ENCODE peak calls at places on chromosomes 4 and X, in seven cellular contexts. One of them, this sample, is unnamed.
A peak's percentile ranks its signal among the peaks of the same experiment; 100 is the strongest.

GRCh38 chr4:185738038-185738552 is 73.9 kb downstream of the SORBS2 start:
- DNase-seq in suprapubic skin: no peak
- DNase-seq in H1: no peak
- DNase-seq in SK-N-SH: no peak
- DNase-seq in stomach: no peak
- DNase-seq in transverse colon: no peak
- DNase-seq in K562: no peak
- DNase-seq in this sample: no peak

GRCh38 chr4:26406346-26406975 is 83.8 kb downstream of the CCKAR start:
- DNase-seq in suprapubic skin: no peak
- DNase-seq in H1: no peak
- DNase-seq in SK-N-SH: no peak
- DNase-seq in stomach: no peak
- DNase-seq in transverse colon: no peak
- DNase-seq in K562: no peak
- DNase-seq in this sample: no peak

GRCh38 chrX:49071877-49072711 is 1.7 kb downstream of the PRAF2 start:
- DNase-seq in suprapubic skin: no peak
- DNase-seq in H1: peak; percentile 60
- DNase-seq in SK-N-SH: peak; percentile 71
- DNase-seq in stomach: peak; percentile 87
- DNase-seq in transverse colon: peak; percentile 55
- DNase-seq in K562: peak; percentile 31
- DNase-seq in this sample: no peak

GRCh38 chrX:117701050-117701449 is 415.6 kb downstream of the KLHL13 start:
- DNase-seq in suprapubic skin: no peak
- DNase-seq in H1: no peak
- DNase-seq in SK-N-SH: no peak
- DNase-seq in stomach: no peak
- DNase-seq in transverse colon: no peak
- DNase-seq in K562: no peak
- DNase-seq in this sample: no peak

GRCh38 chrX:39149761-39150160 is 348.5 kb downstream of the MID1IP1 start:
- DNase-seq in suprapubic skin: peak; percentile 84
- DNase-seq in H1: peak; percentile 83
- DNase-seq in SK-N-SH: no peak
- DNase-seq in stomach: peak; percentile 80
- DNase-seq in transverse colon: peak; percentile 75
- DNase-seq in K562: peak; percentile 49
- DNase-seq in this sample: peak; percentile 90

GRCh38 chr4:3708103-3708510 is 58.1 kb upstream of the ADRA2C start:
- DNase-seq in suprapubic skin: peak; percentile 77
- DNase-seq in H1: no peak
- DNase-seq in SK-N-SH: no peak
- DNase-seq in stomach: no peak
- DNase-seq in transverse colon: no peak
- DNase-seq in K562: no peak
- DNase-seq in this sample: peak; percentile 73

GRCh38 chrX:68784816-68785215 is 44.0 kb upstream of the EFNB1 start:
- DNase-seq in suprapubic skin: no peak
- DNase-seq in H1: no peak
- DNase-seq in SK-N-SH: no peak
- DNase-seq in stomach: no peak
- DNase-seq in transverse colon: no peak
- DNase-seq in K562: no peak
- DNase-seq in this sample: no peak

GRCh38 chr4:11402192-11402591 is 26.5 kb downstream of the HS3ST1 start:
- DNase-seq in suprapubic skin: no peak
- DNase-seq in H1: no peak
- DNase-seq in SK-N-SH: no peak
- DNase-seq in stomach: no peak
- DNase-seq in transverse colon: no peak
- DNase-seq in K562: no peak
- DNase-seq in this sample: no peak

GRCh38 chr4:16264798-16265197 is 38.5 kb upstream of the TAPT1 start:
- DNase-seq in suprapubic skin: no peak
- DNase-seq in H1: no peak
- DNase-seq in SK-N-SH: peak; percentile 49
- DNase-seq in stomach: no peak
- DNase-seq in transverse colon: no peak
- DNase-seq in K562: no peak
- DNase-seq in this sample: no peak

GRCh38 chr4:123520376-123520775 is 123.8 kb downstream of the SPRY1 start:
- DNase-seq in suprapubic skin: no peak
- DNase-seq in H1: no peak
- DNase-seq in SK-N-SH: no peak
- DNase-seq in stomach: no peak
- DNase-seq in transverse colon: no peak
- DNase-seq in K562: no peak
- DNase-seq in this sample: no peak

GRCh38 chr4:185019451-185020292 is 1.4 kb downstream of the HELT start:
- DNase-seq in suprapubic skin: no peak
- DNase-seq in H1: no peak
- DNase-seq in SK-N-SH: peak; percentile 49
- DNase-seq in stomach: no peak
- DNase-seq in transverse colon: no peak
- DNase-seq in K562: no peak
- DNase-seq in this sample: no peak

GRCh38 chr4:21801661-21802355 is 146.8 kb downstream of the KCNIP4 start:
- DNase-seq in suprapubic skin: no peak
- DNase-seq in H1: no peak
- DNase-seq in SK-N-SH: no peak
- DNase-seq in stomach: no peak
- DNase-seq in transverse colon: no peak
- DNase-seq in K562: no peak
- DNase-seq in this sample: no peak

GRCh38 chr4:136183513-136183912 is 1348.8 kb downstream of the PCDH18 start:
- DNase-seq in suprapubic skin: no peak
- DNase-seq in H1: no peak
- DNase-seq in SK-N-SH: no peak
- DNase-seq in stomach: no peak
- DNase-seq in transverse colon: no peak
- DNase-seq in K562: no peak
- DNase-seq in this sample: no peak

GRCh38 chr4:110041742-110042141 is 129.1 kb downstream of the EGF start:
- DNase-seq in suprapubic skin: no peak
- DNase-seq in H1: no peak
- DNase-seq in SK-N-SH: no peak
- DNase-seq in stomach: no peak
- DNase-seq in transverse colon: no peak
- DNase-seq in K562: no peak
- DNase-seq in this sample: no peak

GRCh38 chr4:29309050-29309449 is 1411.1 kb upstream of the PCDH7 start:
- DNase-seq in suprapubic skin: no peak
- DNase-seq in H1: no peak
- DNase-seq in SK-N-SH: no peak
- DNase-seq in stomach: no peak
- DNase-seq in transverse colon: no peak
- DNase-seq in K562: no peak
- DNase-seq in this sample: no peak

GRCh38 chrX:9867753-9868152 is 81.5 kb downstream of the SHROOM2 start:
- DNase-seq in suprapubic skin: no peak
- DNase-seq in H1: no peak
- DNase-seq in SK-N-SH: no peak
- DNase-seq in stomach: no peak
- DNase-seq in transverse colon: no peak
- DNase-seq in K562: no peak
- DNase-seq in this sample: no peak

DNA sequence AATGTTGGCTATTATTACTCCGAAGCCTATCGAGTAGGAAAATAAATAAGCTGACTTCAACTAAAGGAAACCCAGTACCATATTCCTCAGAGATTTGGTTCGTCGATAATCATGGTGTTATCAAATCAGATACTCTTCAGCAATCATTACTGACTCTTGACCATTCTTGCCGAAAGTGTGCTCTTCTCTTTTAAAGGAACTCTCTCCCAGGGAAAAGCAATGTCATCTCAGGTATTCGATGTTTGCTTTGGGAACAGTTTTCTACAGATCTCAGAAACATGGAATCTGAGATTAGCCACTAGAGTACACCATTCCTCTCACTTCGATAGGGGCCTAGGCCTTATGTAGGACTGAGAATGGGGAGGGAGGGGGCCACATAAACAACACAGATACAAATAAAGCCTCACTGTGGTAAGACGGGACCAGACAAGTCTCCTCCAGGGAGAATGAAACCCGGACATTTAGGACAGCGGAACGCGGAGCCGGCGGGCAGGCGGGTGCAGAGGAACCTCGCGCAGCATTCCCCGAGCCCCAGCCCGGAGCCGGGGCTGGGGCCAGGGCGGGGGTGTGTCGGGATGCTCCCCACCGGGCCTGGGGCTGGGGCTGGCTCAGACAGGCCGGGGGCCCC is 586 bp downstream of the DNAJB14 start:
- DNase-seq in suprapubic skin: no peak
- DNase-seq in H1: no peak
- DNase-seq in SK-N-SH: peak; percentile 68
- DNase-seq in stomach: peak; percentile 26
- DNase-seq in transverse colon: no peak
- DNase-seq in K562: peak; percentile 44
- DNase-seq in this sample: no peak
- TF ChIP-seq CTCF in suprapubic skin: no peak
- TF ChIP-seq CTCF in H1: no peak
- TF ChIP-seq CTCF in SK-N-SH: peak; percentile 22
- TF ChIP-seq CTCF in stomach: no peak
- TF ChIP-seq CTCF in transverse colon: no peak
- TF ChIP-seq CTCF in K562: no peak
- TF ChIP-seq CTCF in this sample: no peak

DNA sequence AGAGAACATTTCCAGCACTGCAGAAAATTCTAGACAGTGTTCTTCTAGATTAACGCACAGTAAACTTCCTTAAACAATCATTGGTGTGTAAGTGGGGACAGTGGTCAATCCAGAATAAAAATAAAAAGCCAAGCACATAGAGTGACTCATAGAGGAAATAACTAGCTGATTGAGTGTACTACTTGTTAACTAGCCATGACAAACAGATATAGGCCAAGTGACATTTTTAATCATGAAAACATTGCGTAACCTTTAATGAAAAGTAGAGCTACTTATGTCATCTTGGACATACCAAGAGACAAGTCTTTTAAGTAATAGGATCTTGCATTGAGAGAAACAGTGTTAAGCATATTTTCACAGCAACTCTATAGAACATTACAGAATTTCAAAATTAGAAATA is 233.9 kb upstream of the MAB21L2 start:
- DNase-seq in suprapubic skin: no peak
- DNase-seq in H1: no peak
- DNase-seq in SK-N-SH: no peak
- DNase-seq in stomach: no peak
- DNase-seq in transverse colon: no peak
- DNase-seq in K562: no peak
- DNase-seq in this sample: no peak
- TF ChIP-seq POLR2AphosphoS5 in suprapubic skin: no peak
- TF ChIP-seq POLR2AphosphoS5 in H1: no peak
- TF ChIP-seq POLR2AphosphoS5 in SK-N-SH: no peak
- TF ChIP-seq POLR2AphosphoS5 in stomach: no peak
- TF ChIP-seq POLR2AphosphoS5 in transverse colon: no peak
- TF ChIP-seq POLR2AphosphoS5 in K562: no peak
- TF ChIP-seq POLR2AphosphoS5 in this sample: no peak

DNA sequence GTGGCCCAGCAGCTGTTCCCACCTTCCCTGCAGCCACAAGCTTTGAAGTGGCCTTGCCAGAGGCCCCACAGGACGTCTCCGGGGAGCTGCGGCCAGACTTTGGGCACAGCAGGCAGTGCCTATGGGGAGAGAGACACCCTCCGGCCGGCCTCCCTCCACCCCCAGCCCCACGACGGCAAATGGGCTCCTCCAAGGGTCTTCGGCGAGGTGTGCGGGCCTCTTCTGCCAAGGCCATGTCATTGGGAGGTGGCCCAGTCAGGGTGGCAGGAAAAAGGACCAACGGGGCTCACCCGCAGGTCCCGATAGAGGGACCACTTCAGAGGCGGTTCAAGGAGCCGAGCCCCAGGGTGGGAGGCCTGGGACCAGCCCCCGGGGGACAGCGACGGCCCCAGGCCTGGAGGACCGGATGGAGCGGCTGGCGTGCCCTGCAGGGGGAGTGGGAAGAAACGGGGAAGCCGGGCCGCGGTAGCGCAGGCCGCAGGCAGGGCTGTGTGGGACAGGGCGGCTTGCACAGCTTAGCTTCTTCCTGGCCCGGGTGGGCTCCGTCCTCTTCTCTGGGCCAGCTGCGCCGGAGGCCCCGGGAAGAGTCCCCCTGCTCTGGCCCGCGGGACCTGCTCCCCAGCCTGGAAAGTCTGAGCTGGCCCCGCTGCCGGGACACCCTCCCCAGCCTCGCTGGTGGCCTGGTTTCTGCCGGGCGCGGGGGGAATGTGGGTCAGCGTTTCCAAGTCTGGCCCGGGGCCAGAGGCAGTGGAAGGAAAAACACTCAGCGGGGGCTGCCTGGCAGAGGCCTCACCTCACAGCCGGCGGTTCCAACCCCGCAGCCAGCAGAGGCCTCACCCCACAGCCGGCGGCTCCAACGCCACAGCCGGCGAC is 21.9 kb upstream of the SPON2 start:
- DNase-seq in suprapubic skin: no peak
- DNase-seq in H1: peak; percentile 52
- DNase-seq in SK-N-SH: peak; percentile 87
- DNase-seq in stomach: peak; percentile 40
- DNase-seq in transverse colon: peak; percentile 58
- DNase-seq in K562: no peak
- DNase-seq in this sample: peak; percentile 76
- TF ChIP-seq CTCF in suprapubic skin: no peak
- TF ChIP-seq CTCF in H1: no peak
- TF ChIP-seq CTCF in SK-N-SH: no peak
- TF ChIP-seq CTCF in stomach: no peak
- TF ChIP-seq CTCF in transverse colon: no peak
- TF ChIP-seq CTCF in K562: no peak
- TF ChIP-seq CTCF in this sample: no peak

DNA sequence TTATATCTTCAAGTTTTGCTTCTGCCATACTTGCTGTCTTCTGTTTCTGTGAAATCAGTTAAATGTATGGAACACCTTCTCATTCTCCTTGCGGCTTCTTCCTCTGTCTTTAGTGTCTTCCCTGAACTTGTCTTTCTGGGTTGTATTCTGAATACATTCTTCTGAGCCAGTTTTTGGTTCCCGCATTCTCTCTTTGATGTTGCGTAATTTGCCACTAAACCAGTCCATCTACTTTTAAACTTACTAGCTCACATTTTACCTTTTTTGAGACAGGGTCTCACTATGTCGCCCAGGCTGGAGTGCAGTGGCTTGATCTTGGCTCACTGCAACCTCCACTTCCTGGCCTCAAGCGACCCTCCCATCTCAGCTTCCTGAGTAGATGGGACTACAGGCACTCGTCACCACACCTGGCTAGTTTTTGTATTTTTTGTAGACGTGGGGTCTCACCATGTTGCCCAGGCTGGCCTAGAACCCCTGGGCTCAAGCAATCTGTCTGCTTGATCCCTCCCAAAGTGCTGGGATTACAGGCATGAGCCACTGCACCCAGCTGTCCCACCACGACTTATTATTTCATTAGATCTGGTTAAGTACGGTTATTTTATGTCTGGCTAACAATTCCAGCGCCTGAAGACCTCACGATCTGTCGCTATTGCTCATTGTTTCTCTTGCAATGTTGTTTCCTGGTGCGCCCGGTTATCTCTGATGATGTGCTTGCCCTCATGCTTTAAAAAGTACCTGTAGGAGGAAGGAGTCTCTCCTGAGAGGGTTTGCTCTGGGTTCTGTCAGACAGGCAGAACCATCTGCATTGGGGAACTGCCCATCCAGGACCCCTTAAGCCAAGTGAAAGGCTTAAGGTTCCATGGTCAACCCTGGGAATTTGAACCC is 9.8 kb upstream of the FAM3A start:
- DNase-seq in suprapubic skin: no peak
- DNase-seq in H1: no peak
- DNase-seq in SK-N-SH: no peak
- DNase-seq in stomach: no peak
- DNase-seq in transverse colon: no peak
- DNase-seq in K562: no peak
- DNase-seq in this sample: no peak
- TF ChIP-seq POLR2AphosphoS5 in suprapubic skin: no peak
- TF ChIP-seq POLR2AphosphoS5 in H1: no peak
- TF ChIP-seq POLR2AphosphoS5 in SK-N-SH: no peak
- TF ChIP-seq POLR2AphosphoS5 in stomach: no peak
- TF ChIP-seq POLR2AphosphoS5 in transverse colon: no peak
- TF ChIP-seq POLR2AphosphoS5 in K562: no peak
- TF ChIP-seq POLR2AphosphoS5 in this sample: no peak